ENCODE peak calls at places on chromosome 2, in eight cellular contexts. S is activated T-cell treated with anti-CD3 and anti-CD28 coated beads, Interleukin-2, amount 50 U/mL, for 48 hours; M is tibial nerve; O is RWPE1; Q is CD8-positive, alpha-beta memory T cell; E is body of pancreas; U is PC-9; A is stimulated activated CD8-positive, alpha-beta memory T cell treated with anti-CD3 and anti-CD28 coated beads, Interleukin-7, amount 100 ng/mL, for 4 hours. B is an unnamed sample.

GRCh38 chr2:223306371-223306770 is 254.4 kb downstream of the KCNE4 start:
- DNase-seq in S (no peak), M (no peak), O (no peak), Q (no peak), E (no peak), U (peak), A (no peak), B (no peak)

GRCh38 chr2:157421964-157422363 is 21.9 kb downstream of the CYTIP start:
- DNase-seq in S (no peak), M (no peak), O (no peak), Q (no peak), E (no peak), U (no peak), A (no peak), B (no peak)

GRCh38 chr2:178863856-178864620 is 56.8 kb upstream of the TTN start:
- DNase-seq in S (no peak), M (no peak), O (peak), Q (no peak), E (peak), U (no peak), A (no peak), B (peak)

GRCh38 chr2:85868837-85869236 is 20.0 kb downstream of the ST3GAL5 start:
- DNase-seq in S (no peak), M (no peak), O (no peak), Q (no peak), E (no peak), U (no peak), A (no peak), B (no peak)

GRCh38 chr2:218233543-218233942 is 16.6 kb downstream of the ARPC2 start:
- DNase-seq in S (no peak), M (no peak), O (no peak), Q (no peak), E (no peak), U (no peak), A (no peak), B (no peak)

GRCh38 chr2:96769816-96770215 is 9.1 kb downstream of the CNNM4 start:
- DNase-seq in S (no peak), M (no peak), O (no peak), Q (no peak), E (peak), U (no peak), A (no peak), B (no peak)

GRCh38 chr2:211609127-211609526 is 929.5 kb downstream of the ERBB4 start:
- DNase-seq in S (no peak), M (no peak), O (no peak), Q (no peak), E (no peak), U (peak), A (no peak), B (no peak)

GRCh38 chr2:99806758-99807157 is 316.9 kb upstream of the REV1 start:
- DNase-seq in S (no peak), M (no peak), O (no peak), Q (no peak), E (no peak), U (no peak), A (no peak), B (no peak)

GRCh38 chr2:186535861-186536260 is 49.8 kb downstream of the ZC3H15 start:
- DNase-seq in S (no peak), M (no peak), O (no peak), Q (no peak), E (no peak), U (no peak), A (no peak), B (no peak)

GRCh38 chr2:168550670-168551069 is 94.6 kb downstream of the CERS6 start:
- DNase-seq in S (no peak), M (no peak), O (no peak), Q (no peak), E (peak), U (no peak), A (no peak), B (no peak)

GRCh38 chr2:160465406-160465805 is 28.2 kb downstream of the RBMS1 start:
- DNase-seq in S (peak), M (no peak), O (no peak), Q (no peak), E (no peak), U (no peak), A (no peak), B (no peak)

GRCh38 chr2:102473020-102473419 is at the start of gene SLC9A4:
- DNase-seq in S (peak), M (peak), O (peak), Q (peak), E (peak), U (peak), A (peak), B (peak)

GRCh38 chr2:230691005-230691647 is 21.5 kb upstream of the CAB39 start:
- DNase-seq in S (no peak), M (no peak), O (peak), Q (no peak), E (no peak), U (peak), A (no peak), B (no peak)

GRCh38 chr2:239289545-239289944 is 111.3 kb downstream of the HDAC4 start:
- DNase-seq in S (no peak), M (no peak), O (no peak), Q (no peak), E (no peak), U (no peak), A (no peak), B (no peak)

GRCh38 chr2:168685619-168686453 is 116.6 kb upstream of the NOSTRIN start:
- DNase-seq in S (no peak), M (no peak), O (no peak), Q (no peak), E (no peak), U (no peak), A (no peak), B (peak)

GRCh38 chr2:96876036-96876810 is 6.3 kb upstream of the SEMA4C start:
- DNase-seq in S (no peak), M (no peak), O (no peak), Q (no peak), E (no peak), U (peak), A (no peak), B (no peak)

GRCh38 chr2:226077031-226077430 is 677.5 kb downstream of the NYAP2 start:
- DNase-seq in S (no peak), M (no peak), O (no peak), Q (no peak), E (no peak), U (no peak), A (no peak), B (no peak)

GRCh38 chr2:110729106-110729505 is 3.3 kb upstream of the ACOXL start:
- DNase-seq in S (no peak), M (no peak), O (no peak), Q (no peak), E (no peak), U (no peak), A (no peak), B (no peak)

GRCh38 chr2:195124391-195125079 is 532.5 kb upstream of the SLC39A10 start:
- DNase-seq in S (no peak), M (no peak), O (no peak), Q (no peak), E (no peak), U (no peak), A (no peak), B (no peak)

GRCh38 chr2:169080250-169081035 is 11.1 kb downstream of the DHRS9 start:
- DNase-seq in S (no peak), M (no peak), O (no peak), Q (no peak), E (peak), U (no peak), A (no peak), B (no peak)